ENCODE peak calls at places on chromosomes 7 and 10, in five cellular contexts. A, V, U, Y and Q are unnamed samples.

GRCh38 chr10:59177031-59177861 is 803 bp downstream of the PHYHIPL start:
- DNase-seq in V (peak), A (no peak), U (no peak), Y (no peak), Q (peak)

GRCh38 chr10:112177247-112177646 is 6.3 kb downstream of the GPAM start:
- DNase-seq in V (no peak), U (no peak), A (no peak), Y (no peak), Q (no peak)

GRCh38 chr10:30455816-30456215 is 21.8 kb downstream of the MAP3K8 start:
- DNase-seq in Y (no peak), U (no peak), V (no peak), A (no peak), Q (no peak)

GRCh38 chr7:24812313-24812945 is 55.2 kb upstream of the GSDME start:
- DNase-seq in V (peak), Y (peak), A (no peak), U (no peak), Q (peak)

GRCh38 chr7:29143698-29144203 is 2.6 kb downstream of the CPVL start:
- DNase-seq in A (no peak), Y (no peak), V (no peak), U (no peak), Q (no peak)

GRCh38 chr10:132111871-132112341 is 46.2 kb downstream of the JAKMIP3 start:
- DNase-seq in A (no peak), U (no peak), V (no peak), Y (no peak), Q (no peak)

GRCh38 chr7:157949711-157950110 is 612.9 kb downstream of the DNAJB6 start:
- DNase-seq in A (no peak), U (no peak), Y (no peak), V (no peak), Q (no peak)

GRCh38 chr7:66539948-66540375 is 88.7 kb upstream of the KCTD7 start:
- DNase-seq in V (no peak), Y (no peak), U (no peak), A (no peak), Q (no peak)

GRCh38 chr10:119817991-119818888 is 54.4 kb downstream of the MCMBP start:
- DNase-seq in U (no peak), A (peak), Y (no peak), V (peak), Q (peak)

GRCh38 chr10:112006831-112007230 is 176.7 kb downstream of the GPAM start:
- DNase-seq in A (no peak), U (no peak), Y (no peak), V (no peak), Q (no peak)

GRCh38 chr7:144818516-144818915 is 17.3 kb downstream of the TPK1 start:
- DNase-seq in U (no peak), Y (no peak), V (no peak), A (no peak), Q (no peak)

GRCh38 chr10:117468665-117469064 is 73.9 kb upstream of the EMX2 start:
- DNase-seq in V (no peak), A (no peak), U (no peak), Y (no peak), Q (no peak)

GRCh38 chr7:42877852-42878251 is 34.0 kb downstream of the C7orf25 start:
- DNase-seq in A (no peak), V (no peak), Y (no peak), U (no peak), Q (no peak)

GRCh38 chr10:92470026-92470425 is 103.9 kb downstream of the IDE start:
- DNase-seq in A (no peak), Y (no peak), U (no peak), V (no peak), Q (no peak)

GRCh38 chr10:96835826-96836365 is 3.8 kb downstream of the LCOR start:
- DNase-seq in A (no peak), U (no peak), V (no peak), Y (no peak), Q (no peak)

GRCh38 chr7:80851896-80852476 is 66.9 kb downstream of the SEMA3C start:
- DNase-seq in Y (no peak), A (no peak), V (no peak), U (no peak), Q (no peak)

GRCh38 chr7:99120503-99120902 is 23.4 kb downstream of the SMURF1 start:
- DNase-seq in Y (no peak), A (no peak), U (no peak), V (no peak), Q (no peak)

GRCh38 chr7:37109016-37109415 is 339.6 kb downstream of the ELMO1 start:
- DNase-seq in A (no peak), U (no peak), Y (no peak), V (no peak), Q (no peak)

GRCh38 chr10:104435822-104436221 is 82.2 kb downstream of the CFAP58 start:
- DNase-seq in V (no peak), Y (no peak), A (no peak), U (no peak), Q (no peak)

GRCh38 chr10:116741391-116742351 is 695 bp downstream of the HSPA12A start:
- DNase-seq in U (no peak), V (peak), Y (peak), A (peak), Q (peak)

GRCh38 chr10:120382360-120382759 is 74.7 kb upstream of the PLPP4 start:
- DNase-seq in V (no peak), Y (no peak), U (no peak), A (no peak), Q (no peak)

GRCh38 chr7:36119005-36119711 is 33.9 kb upstream of the EEPD1 start:
- DNase-seq in V (no peak), Y (no peak), U (no peak), A (no peak), Q (no peak)

GRCh38 chr7:121302214-121302745 is 26.5 kb upstream of the WNT16 start:
- DNase-seq in U (no peak), Y (no peak), V (no peak), A (no peak), Q (no peak)

GRCh38 chr10:133140417-133141143 is 19.4 kb upstream of the KNDC1 start:
- DNase-seq in V (peak), U (no peak), Y (no peak), A (peak), Q (peak)

GRCh38 chr7:123641901-123642300 is 13.8 kb upstream of the LMOD2 start:
- DNase-seq in A (no peak), U (no peak), Y (no peak), V (no peak), Q (no peak)

GRCh38 chr10:24713086-24713485 is 10.6 kb downstream of the ARHGAP21 start:
- DNase-seq in Y (no peak), U (no peak), V (no peak), A (no peak), Q (no peak)

GRCh38 chr7:131236318-131236672 is 91.4 kb upstream of the MKLN1 start:
- DNase-seq in Y (no peak), V (no peak), U (no peak), A (no peak), Q (no peak)

GRCh38 chr10:22363305-22363704 is 18.0 kb downstream of the SPAG6 start:
- DNase-seq in Y (no peak), V (no peak), U (no peak), A (no peak), Q (no peak)

GRCh38 chr7:30921951-30922401 is 10.3 kb downstream of the AQP1 start:
- DNase-seq in V (peak), A (peak), U (no peak), Y (peak), Q (no peak)

GRCh38 chr7:155652156-155653124 is 8.0 kb downstream of the RBM33 start:
- DNase-seq in Y (no peak), U (no peak), V (no peak), A (no peak), Q (no peak)

GRCh38 chr7:99562832-99563231 is 4.4 kb downstream of the ZNF655 start:
- DNase-seq in Y (peak), V (no peak), U (peak), A (no peak), Q (no peak)

GRCh38 chr7:149729983-149730801 is 43.2 kb downstream of the ZNF467 start:
- DNase-seq in U (no peak), Y (no peak), V (no peak), A (peak), Q (no peak)

GRCh38 chr7:131948434-131949053 is 392.1 kb upstream of the PODXL start:
- DNase-seq in V (no peak), A (no peak), Y (no peak), U (no peak), Q (peak)

GRCh38 chr7:30032310-30033125 is 4.3 kb downstream of the PLEKHA8 start:
- DNase-seq in V (no peak), A (no peak), Y (no peak), U (no peak), Q (no peak)

GRCh38 chr7:131540491-131541162 is 15.8 kb downstream of the PODXL start:
- DNase-seq in A (no peak), Y (no peak), U (no peak), V (no peak), Q (peak)

GRCh38 chr7:47954231-47954911 is 6.1 kb upstream of the PKD1L1 start:
- DNase-seq in V (no peak), Y (no peak), A (no peak), U (no peak), Q (no peak)

GRCh38 chr10:132757171-132757570 is 28.8 kb downstream of the NKX6-2 start:
- DNase-seq in V (no peak), A (peak), U (no peak), Y (no peak), Q (no peak)

GRCh38 chr10:123154943-123155505 is 822 bp downstream of the BUB3 start:
- DNase-seq in V (no peak), A (no peak), Y (no peak), U (no peak), Q (peak)